ENCODE peak calls at places on chromosomes 7 and 10, in six cellular contexts. One of them, this sample, is unnamed.

GRCh38 chr7:20735346-20736065 is 51.2 kb downstream of the SP8 start:
- DNase-seq in right lobe of liver: no peak
- DNase-seq in A549: no peak
- DNase-seq in HCT116: no peak
- DNase-seq in tibial artery: no peak
- DNase-seq in cardiac muscle cell: no peak
- DNase-seq in this sample: no peak

GRCh38 chr7:29340691-29341090 is 146.1 kb downstream of the CHN2 start:
- DNase-seq in right lobe of liver: no peak
- DNase-seq in A549: no peak
- DNase-seq in HCT116: no peak
- DNase-seq in tibial artery: no peak
- DNase-seq in cardiac muscle cell: no peak
- DNase-seq in this sample: no peak

GRCh38 chr10:127869329-127869728 is 23.4 kb downstream of the CLRN3 start:
- DNase-seq in right lobe of liver: no peak
- DNase-seq in A549: no peak
- DNase-seq in HCT116: no peak
- DNase-seq in tibial artery: no peak
- DNase-seq in cardiac muscle cell: no peak
- DNase-seq in this sample: no peak

GRCh38 chr10:96301616-96302015 is 2.6 kb upstream of the DNTT start:
- DNase-seq in right lobe of liver: no peak
- DNase-seq in A549: no peak
- DNase-seq in HCT116: no peak
- DNase-seq in tibial artery: no peak
- DNase-seq in cardiac muscle cell: no peak
- DNase-seq in this sample: no peak

GRCh38 chr7:38283107-38283506 is 9.7 kb upstream of the TARP start:
- DNase-seq in right lobe of liver: no peak
- DNase-seq in A549: no peak
- DNase-seq in HCT116: no peak
- DNase-seq in tibial artery: no peak
- DNase-seq in cardiac muscle cell: no peak
- DNase-seq in this sample: no peak

GRCh38 chr10:22557321-22557720 is 157.1 kb downstream of the PIP4K2A start:
- DNase-seq in right lobe of liver: no peak
- DNase-seq in A549: no peak
- DNase-seq in HCT116: no peak
- DNase-seq in tibial artery: no peak
- DNase-seq in cardiac muscle cell: no peak
- DNase-seq in this sample: no peak

GRCh38 chr7:4024133-4024532 is 658.0 kb upstream of the FOXK1 start:
- DNase-seq in right lobe of liver: no peak
- DNase-seq in A549: no peak
- DNase-seq in HCT116: no peak
- DNase-seq in tibial artery: no peak
- DNase-seq in cardiac muscle cell: no peak
- DNase-seq in this sample: no peak

GRCh38 chr7:141128931-141129330 is 55.1 kb downstream of the TMEM178B start:
- DNase-seq in right lobe of liver: no peak
- DNase-seq in A549: no peak
- DNase-seq in HCT116: no peak
- DNase-seq in tibial artery: no peak
- DNase-seq in cardiac muscle cell: no peak
- DNase-seq in this sample: no peak

GRCh38 chr7:100567751-100568175 is 5.9 kb downstream of the SAP25 start:
- DNase-seq in right lobe of liver: peak
- DNase-seq in A549: no peak
- DNase-seq in HCT116: no peak
- DNase-seq in tibial artery: no peak
- DNase-seq in cardiac muscle cell: no peak
- DNase-seq in this sample: no peak

GRCh38 chr10:69624245-69624786 is 5.7 kb upstream of the FAM241B start:
- DNase-seq in right lobe of liver: no peak
- DNase-seq in A549: no peak
- DNase-seq in HCT116: no peak
- DNase-seq in tibial artery: no peak
- DNase-seq in cardiac muscle cell: no peak
- DNase-seq in this sample: no peak

GRCh38 chr10:24847476-24847875 is 104.9 kb downstream of the PRTFDC1 start:
- DNase-seq in right lobe of liver: no peak
- DNase-seq in A549: no peak
- DNase-seq in HCT116: no peak
- DNase-seq in tibial artery: no peak
- DNase-seq in cardiac muscle cell: no peak
- DNase-seq in this sample: no peak

GRCh38 chr7:148807451-148807850 is 76.6 kb downstream of the EZH2 start:
- DNase-seq in right lobe of liver: no peak
- DNase-seq in A549: no peak
- DNase-seq in HCT116: no peak
- DNase-seq in tibial artery: no peak
- DNase-seq in cardiac muscle cell: no peak
- DNase-seq in this sample: no peak

GRCh38 chr10:124990671-124991625 is 49.0 kb downstream of the ZRANB1 start:
- DNase-seq in right lobe of liver: no peak
- DNase-seq in A549: no peak
- DNase-seq in HCT116: no peak
- DNase-seq in tibial artery: no peak
- DNase-seq in cardiac muscle cell: no peak
- DNase-seq in this sample: no peak

GRCh38 chr7:92025260-92025659 is 84.6 kb downstream of the AKAP9 start:
- DNase-seq in right lobe of liver: no peak
- DNase-seq in A549: no peak
- DNase-seq in HCT116: no peak
- DNase-seq in tibial artery: no peak
- DNase-seq in cardiac muscle cell: no peak
- DNase-seq in this sample: peak

GRCh38 chr7:91685544-91685943 is 195.0 kb downstream of the MTERF1 start:
- DNase-seq in right lobe of liver: no peak
- DNase-seq in A549: no peak
- DNase-seq in HCT116: no peak
- DNase-seq in tibial artery: no peak
- DNase-seq in cardiac muscle cell: no peak
- DNase-seq in this sample: no peak

GRCh38 chr7:44284216-44284615 is 41.2 kb downstream of the CAMK2B start:
- DNase-seq in right lobe of liver: peak
- DNase-seq in A549: no peak
- DNase-seq in HCT116: no peak
- DNase-seq in tibial artery: peak
- DNase-seq in cardiac muscle cell: no peak
- DNase-seq in this sample: no peak

GRCh38 chr10:133117688-133118071 is 30.0 kb downstream of the ADGRA1 start:
- DNase-seq in right lobe of liver: no peak
- DNase-seq in A549: no peak
- DNase-seq in HCT116: no peak
- DNase-seq in tibial artery: no peak
- DNase-seq in cardiac muscle cell: no peak
- DNase-seq in this sample: no peak

GRCh38 chr7:73841689-73842247 is 548 bp downstream of the METTL27 start:
- DNase-seq in right lobe of liver: no peak
- DNase-seq in A549: peak
- DNase-seq in HCT116: no peak
- DNase-seq in tibial artery: peak
- DNase-seq in cardiac muscle cell: no peak
- DNase-seq in this sample: no peak

GRCh38 chr10:63642808-63643207 is 121.6 kb downstream of the REEP3 start:
- DNase-seq in right lobe of liver: no peak
- DNase-seq in A549: no peak
- DNase-seq in HCT116: no peak
- DNase-seq in tibial artery: no peak
- DNase-seq in cardiac muscle cell: no peak
- DNase-seq in this sample: no peak
- H3K27ac ChIP-seq in right lobe of liver: no peak
- H3K27ac ChIP-seq in A549: no peak
- H3K27ac ChIP-seq in HCT116: no peak
- H3K27ac ChIP-seq in tibial artery: no peak
- H3K27ac ChIP-seq in cardiac muscle cell: no peak
- H3K27ac ChIP-seq in this sample: no peak

DNA sequence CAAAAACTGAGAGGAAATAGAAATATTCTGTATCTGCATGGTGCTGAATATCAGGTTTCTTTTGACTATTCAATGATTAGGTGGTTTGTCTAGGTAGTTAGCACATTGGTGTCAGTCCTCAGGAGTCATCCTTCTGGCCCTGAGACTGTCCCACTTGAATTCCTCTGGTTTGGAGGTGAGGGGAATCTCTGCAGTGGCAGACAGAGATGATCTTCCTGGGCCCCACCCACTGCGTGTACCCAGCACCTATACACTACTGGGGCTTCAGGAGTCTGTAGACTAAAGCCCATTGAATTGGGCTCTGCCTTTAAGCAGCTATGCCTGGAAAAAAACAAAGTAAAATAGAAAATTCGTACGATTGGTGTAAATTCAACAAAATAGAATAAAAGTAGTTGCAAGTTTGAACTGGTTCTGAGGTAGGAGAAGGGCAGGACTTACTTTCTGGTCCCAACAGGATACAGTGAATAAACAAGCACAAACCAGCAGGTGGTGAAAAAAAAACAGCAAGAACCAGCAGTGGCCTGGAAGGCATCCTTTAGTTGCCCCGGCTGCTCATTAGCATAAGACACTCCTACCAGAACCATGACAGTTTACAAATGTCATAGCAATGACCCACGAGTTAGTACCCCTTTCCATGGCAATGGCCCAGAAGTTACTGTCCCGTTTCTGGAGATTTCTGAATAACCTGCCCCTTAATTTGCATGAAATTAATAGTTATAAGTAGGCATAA is 1.7 kb downstream of the LIPM start:
- DNase-seq in right lobe of liver: no peak
- DNase-seq in A549: no peak
- DNase-seq in HCT116: no peak
- DNase-seq in tibial artery: no peak
- DNase-seq in cardiac muscle cell: no peak
- DNase-seq in this sample: no peak
- TF ChIP-seq CTCF in right lobe of liver: no peak
- TF ChIP-seq CTCF in A549: no peak
- TF ChIP-seq CTCF in HCT116: no peak
- TF ChIP-seq CTCF in tibial artery: no peak
- TF ChIP-seq CTCF in cardiac muscle cell: no peak
- TF ChIP-seq CTCF in this sample: no peak

GRCh38 chr10:80066809-80067208 is 11.7 kb upstream of the TMEM254 start:
- DNase-seq in right lobe of liver: no peak
- DNase-seq in A549: no peak
- DNase-seq in HCT116: no peak
- DNase-seq in tibial artery: no peak
- DNase-seq in cardiac muscle cell: no peak
- DNase-seq in this sample: no peak
- H3K27ac ChIP-seq in right lobe of liver: no peak
- H3K27ac ChIP-seq in A549: no peak
- H3K27ac ChIP-seq in HCT116: no peak
- H3K27ac ChIP-seq in tibial artery: no peak
- H3K27ac ChIP-seq in cardiac muscle cell: no peak
- H3K27ac ChIP-seq in this sample: no peak

GRCh38 chr7:36475371-36475770 is 85.7 kb downstream of the ANLN start:
- DNase-seq in right lobe of liver: no peak
- DNase-seq in A549: no peak
- DNase-seq in HCT116: no peak
- DNase-seq in tibial artery: no peak
- DNase-seq in cardiac muscle cell: no peak
- DNase-seq in this sample: no peak

GRCh38 chr7:36472141-36472729 is 82.6 kb downstream of the ANLN start:
- DNase-seq in right lobe of liver: no peak
- DNase-seq in A549: no peak
- DNase-seq in HCT116: no peak
- DNase-seq in tibial artery: no peak
- DNase-seq in cardiac muscle cell: no peak
- DNase-seq in this sample: no peak

GRCh38 chr7:36475011-36475342 is 85.3 kb downstream of the ANLN start:
- DNase-seq in right lobe of liver: no peak
- DNase-seq in A549: no peak
- DNase-seq in HCT116: no peak
- DNase-seq in tibial artery: no peak
- DNase-seq in cardiac muscle cell: no peak
- DNase-seq in this sample: no peak

GRCh38 chr7:36474283-36475010 is 84.8 kb downstream of the ANLN start:
- DNase-seq in right lobe of liver: no peak
- DNase-seq in A549: no peak
- DNase-seq in HCT116: no peak
- DNase-seq in tibial artery: no peak
- DNase-seq in cardiac muscle cell: no peak
- DNase-seq in this sample: no peak

DNA sequence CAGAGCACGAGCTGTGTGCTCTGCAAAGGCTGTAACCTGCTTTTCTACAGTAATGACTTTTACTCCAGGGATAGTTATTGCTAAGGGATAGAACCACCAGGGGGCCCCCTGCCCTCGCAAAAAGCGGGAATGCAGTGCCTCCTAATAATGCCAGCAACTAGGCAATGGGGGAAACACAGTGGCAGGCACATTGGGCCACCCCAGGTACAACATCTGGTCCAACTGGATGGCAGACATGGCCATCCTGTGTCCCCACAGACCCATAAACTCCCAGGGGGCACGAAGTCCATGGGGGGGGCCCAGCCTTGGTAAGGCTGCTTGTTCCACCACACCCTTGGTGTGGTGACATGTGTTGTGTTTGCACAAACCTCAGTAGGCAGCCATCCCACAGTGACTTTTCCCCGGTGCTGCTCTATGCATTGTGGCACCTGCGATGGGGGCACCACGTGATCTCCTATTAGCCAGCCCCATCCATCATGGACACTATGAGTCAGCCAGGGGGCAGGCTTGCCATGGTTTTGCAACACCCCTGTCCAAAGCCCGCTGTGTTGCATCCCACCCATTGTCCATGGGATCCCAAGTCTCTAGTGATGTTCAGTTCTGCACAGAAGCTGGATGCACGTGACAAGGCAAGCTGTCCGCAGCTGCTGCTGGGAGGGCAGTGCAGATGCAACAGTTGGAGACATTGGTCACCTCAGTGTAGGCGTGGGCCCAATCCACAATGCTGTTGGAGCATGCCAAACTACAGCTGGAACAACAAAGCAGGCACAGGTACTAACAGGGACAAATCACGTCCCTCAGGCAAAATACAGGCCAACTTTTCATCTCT is 84.0 kb downstream of the ANLN start:
- DNase-seq in right lobe of liver: peak
- DNase-seq in A549: peak
- DNase-seq in HCT116: peak
- DNase-seq in tibial artery: no peak
- DNase-seq in cardiac muscle cell: peak
- DNase-seq in this sample: no peak
- TF ChIP-seq CTCF in right lobe of liver: peak
- TF ChIP-seq CTCF in A549: peak
- TF ChIP-seq CTCF in HCT116: peak
- TF ChIP-seq CTCF in tibial artery: no peak
- TF ChIP-seq CTCF in cardiac muscle cell: peak
- TF ChIP-seq CTCF in this sample: peak